ENCODE peak calls at places on chromosomes 1 and 21, in nine cellular contexts. One of them, this sample, is unnamed.

GRCh38 chr1:209416660-209417059 is 166.9 kb upstream of the CAMK1G start:
- DNase-seq in ELR: no peak
- DNase-seq in T-helper 2 cell: no peak
- DNase-seq in WTC11: no peak
- DNase-seq in activated CD8-positive, alpha-beta memory T cell treated with anti-CD3 and anti-CD28 coated beads, Interleukin-2, amount 10 ng/mL, durations not matched to agents 7 days and 5 days: no peak
- DNase-seq in colonic mucosa: no peak
- DNase-seq in stimulated activated CD8-positive, alpha-beta memory T cell treated with anti-CD3 and anti-CD28 coated beads, Interleukin-4, amount 100 ng/mL, for 24 hours: no peak
- DNase-seq in Right ventricle myocardium superior: no peak
- DNase-seq in cardiac fibroblast: no peak
- DNase-seq in this sample: no peak

GRCh38 chr21:31731112-31731801 is 661 bp downstream of the SCAF4 start:
- DNase-seq in stimulated activated CD8-positive, alpha-beta memory T cell treated with anti-CD3 and anti-CD28 coated beads, Interleukin-4, amount 100 ng/mL, for 24 hours: peak
- DNase-seq in ELR: peak
- DNase-seq in Right ventricle myocardium superior: peak
- DNase-seq in T-helper 2 cell: peak
- DNase-seq in cardiac fibroblast: no peak
- DNase-seq in colonic mucosa: peak
- DNase-seq in WTC11: peak
- DNase-seq in activated CD8-positive, alpha-beta memory T cell treated with anti-CD3 and anti-CD28 coated beads, Interleukin-2, amount 10 ng/mL, durations not matched to agents 7 days and 5 days: peak
- DNase-seq in this sample: no peak

GRCh38 chr1:115710859-115711624 is 57.5 kb downstream of the CASQ2 start:
- DNase-seq in Right ventricle myocardium superior: no peak
- DNase-seq in activated CD8-positive, alpha-beta memory T cell treated with anti-CD3 and anti-CD28 coated beads, Interleukin-2, amount 10 ng/mL, durations not matched to agents 7 days and 5 days: no peak
- DNase-seq in ELR: no peak
- DNase-seq in T-helper 2 cell: no peak
- DNase-seq in stimulated activated CD8-positive, alpha-beta memory T cell treated with anti-CD3 and anti-CD28 coated beads, Interleukin-4, amount 100 ng/mL, for 24 hours: no peak
- DNase-seq in WTC11: no peak
- DNase-seq in cardiac fibroblast: no peak
- DNase-seq in colonic mucosa: no peak
- DNase-seq in this sample: no peak

GRCh38 chr1:5757177-5757820 is 234.9 kb downstream of the NPHP4 start:
- DNase-seq in stimulated activated CD8-positive, alpha-beta memory T cell treated with anti-CD3 and anti-CD28 coated beads, Interleukin-4, amount 100 ng/mL, for 24 hours: no peak
- DNase-seq in WTC11: no peak
- DNase-seq in cardiac fibroblast: no peak
- DNase-seq in Right ventricle myocardium superior: peak
- DNase-seq in ELR: no peak
- DNase-seq in T-helper 2 cell: no peak
- DNase-seq in activated CD8-positive, alpha-beta memory T cell treated with anti-CD3 and anti-CD28 coated beads, Interleukin-2, amount 10 ng/mL, durations not matched to agents 7 days and 5 days: no peak
- DNase-seq in colonic mucosa: no peak
- DNase-seq in this sample: no peak

GRCh38 chr1:168623003-168623828 is 46.8 kb downstream of the XCL1 start:
- DNase-seq in activated CD8-positive, alpha-beta memory T cell treated with anti-CD3 and anti-CD28 coated beads, Interleukin-2, amount 10 ng/mL, durations not matched to agents 7 days and 5 days: no peak
- DNase-seq in T-helper 2 cell: no peak
- DNase-seq in ELR: peak
- DNase-seq in stimulated activated CD8-positive, alpha-beta memory T cell treated with anti-CD3 and anti-CD28 coated beads, Interleukin-4, amount 100 ng/mL, for 24 hours: no peak
- DNase-seq in WTC11: no peak
- DNase-seq in cardiac fibroblast: peak
- DNase-seq in colonic mucosa: no peak
- DNase-seq in Right ventricle myocardium superior: no peak
- DNase-seq in this sample: peak

GRCh38 chr21:34077888-34078287 is 4.5 kb downstream of the MRPS6 start:
- DNase-seq in T-helper 2 cell: no peak
- DNase-seq in cardiac fibroblast: no peak
- DNase-seq in ELR: no peak
- DNase-seq in Right ventricle myocardium superior: no peak
- DNase-seq in activated CD8-positive, alpha-beta memory T cell treated with anti-CD3 and anti-CD28 coated beads, Interleukin-2, amount 10 ng/mL, durations not matched to agents 7 days and 5 days: no peak
- DNase-seq in stimulated activated CD8-positive, alpha-beta memory T cell treated with anti-CD3 and anti-CD28 coated beads, Interleukin-4, amount 100 ng/mL, for 24 hours: no peak
- DNase-seq in colonic mucosa: no peak
- DNase-seq in WTC11: no peak
- DNase-seq in this sample: no peak

GRCh38 chr1:220370041-220370700 is 97.9 kb upstream of the RAB3GAP2 start:
- DNase-seq in colonic mucosa: no peak
- DNase-seq in T-helper 2 cell: no peak
- DNase-seq in activated CD8-positive, alpha-beta memory T cell treated with anti-CD3 and anti-CD28 coated beads, Interleukin-2, amount 10 ng/mL, durations not matched to agents 7 days and 5 days: no peak
- DNase-seq in ELR: peak
- DNase-seq in WTC11: no peak
- DNase-seq in cardiac fibroblast: peak
- DNase-seq in stimulated activated CD8-positive, alpha-beta memory T cell treated with anti-CD3 and anti-CD28 coated beads, Interleukin-4, amount 100 ng/mL, for 24 hours: no peak
- DNase-seq in Right ventricle myocardium superior: no peak
- DNase-seq in this sample: peak

GRCh38 chr1:116258668-116259419 is 114.2 kb upstream of the ATP1A1 start:
- DNase-seq in T-helper 2 cell: no peak
- DNase-seq in cardiac fibroblast: no peak
- DNase-seq in colonic mucosa: peak
- DNase-seq in WTC11: no peak
- DNase-seq in Right ventricle myocardium superior: no peak
- DNase-seq in activated CD8-positive, alpha-beta memory T cell treated with anti-CD3 and anti-CD28 coated beads, Interleukin-2, amount 10 ng/mL, durations not matched to agents 7 days and 5 days: no peak
- DNase-seq in ELR: no peak
- DNase-seq in stimulated activated CD8-positive, alpha-beta memory T cell treated with anti-CD3 and anti-CD28 coated beads, Interleukin-4, amount 100 ng/mL, for 24 hours: no peak
- DNase-seq in this sample: no peak

GRCh38 chr1:205648212-205648910 is 16.6 kb upstream of the ELK4 start:
- DNase-seq in colonic mucosa: no peak
- DNase-seq in T-helper 2 cell: no peak
- DNase-seq in stimulated activated CD8-positive, alpha-beta memory T cell treated with anti-CD3 and anti-CD28 coated beads, Interleukin-4, amount 100 ng/mL, for 24 hours: no peak
- DNase-seq in Right ventricle myocardium superior: no peak
- DNase-seq in WTC11: no peak
- DNase-seq in ELR: no peak
- DNase-seq in activated CD8-positive, alpha-beta memory T cell treated with anti-CD3 and anti-CD28 coated beads, Interleukin-2, amount 10 ng/mL, durations not matched to agents 7 days and 5 days: no peak
- DNase-seq in cardiac fibroblast: no peak
- DNase-seq in this sample: no peak

GRCh38 chr1:98044071-98044697 is 123.3 kb upstream of the DPYD start:
- DNase-seq in ELR: no peak
- DNase-seq in stimulated activated CD8-positive, alpha-beta memory T cell treated with anti-CD3 and anti-CD28 coated beads, Interleukin-4, amount 100 ng/mL, for 24 hours: no peak
- DNase-seq in activated CD8-positive, alpha-beta memory T cell treated with anti-CD3 and anti-CD28 coated beads, Interleukin-2, amount 10 ng/mL, durations not matched to agents 7 days and 5 days: no peak
- DNase-seq in T-helper 2 cell: no peak
- DNase-seq in Right ventricle myocardium superior: no peak
- DNase-seq in WTC11: no peak
- DNase-seq in colonic mucosa: no peak
- DNase-seq in cardiac fibroblast: no peak
- DNase-seq in this sample: no peak

GRCh38 chr1:173048629-173049326 is 2.0 kb downstream of the TNFSF18 start:
- DNase-seq in ELR: peak
- DNase-seq in activated CD8-positive, alpha-beta memory T cell treated with anti-CD3 and anti-CD28 coated beads, Interleukin-2, amount 10 ng/mL, durations not matched to agents 7 days and 5 days: no peak
- DNase-seq in WTC11: no peak
- DNase-seq in Right ventricle myocardium superior: no peak
- DNase-seq in colonic mucosa: no peak
- DNase-seq in stimulated activated CD8-positive, alpha-beta memory T cell treated with anti-CD3 and anti-CD28 coated beads, Interleukin-4, amount 100 ng/mL, for 24 hours: no peak
- DNase-seq in cardiac fibroblast: no peak
- DNase-seq in T-helper 2 cell: no peak
- DNase-seq in this sample: peak

GRCh38 chr1:205690122-205690756 is 9.9 kb upstream of the SLC45A3 start:
- DNase-seq in cardiac fibroblast: peak
- DNase-seq in colonic mucosa: no peak
- DNase-seq in T-helper 2 cell: no peak
- DNase-seq in WTC11: no peak
- DNase-seq in stimulated activated CD8-positive, alpha-beta memory T cell treated with anti-CD3 and anti-CD28 coated beads, Interleukin-4, amount 100 ng/mL, for 24 hours: no peak
- DNase-seq in Right ventricle myocardium superior: no peak
- DNase-seq in activated CD8-positive, alpha-beta memory T cell treated with anti-CD3 and anti-CD28 coated beads, Interleukin-2, amount 10 ng/mL, durations not matched to agents 7 days and 5 days: no peak
- DNase-seq in ELR: no peak
- DNase-seq in this sample: no peak

GRCh38 chr1:216075339-216075738 is 347.9 kb downstream of the USH2A start:
- DNase-seq in Right ventricle myocardium superior: no peak
- DNase-seq in activated CD8-positive, alpha-beta memory T cell treated with anti-CD3 and anti-CD28 coated beads, Interleukin-2, amount 10 ng/mL, durations not matched to agents 7 days and 5 days: no peak
- DNase-seq in WTC11: no peak
- DNase-seq in stimulated activated CD8-positive, alpha-beta memory T cell treated with anti-CD3 and anti-CD28 coated beads, Interleukin-4, amount 100 ng/mL, for 24 hours: no peak
- DNase-seq in T-helper 2 cell: no peak
- DNase-seq in colonic mucosa: no peak
- DNase-seq in ELR: peak
- DNase-seq in cardiac fibroblast: peak
- DNase-seq in this sample: peak

GRCh38 chr1:91879739-91880138 is 6.2 kb downstream of the TGFBR3 start:
- DNase-seq in T-helper 2 cell: no peak
- DNase-seq in ELR: no peak
- DNase-seq in Right ventricle myocardium superior: no peak
- DNase-seq in activated CD8-positive, alpha-beta memory T cell treated with anti-CD3 and anti-CD28 coated beads, Interleukin-2, amount 10 ng/mL, durations not matched to agents 7 days and 5 days: no peak
- DNase-seq in WTC11: no peak
- DNase-seq in colonic mucosa: no peak
- DNase-seq in cardiac fibroblast: no peak
- DNase-seq in stimulated activated CD8-positive, alpha-beta memory T cell treated with anti-CD3 and anti-CD28 coated beads, Interleukin-4, amount 100 ng/mL, for 24 hours: no peak
- DNase-seq in this sample: no peak

GRCh38 chr1:45394342-45394741 is 54.1 kb upstream of the MUTYH start:
- DNase-seq in T-helper 2 cell: no peak
- DNase-seq in activated CD8-positive, alpha-beta memory T cell treated with anti-CD3 and anti-CD28 coated beads, Interleukin-2, amount 10 ng/mL, durations not matched to agents 7 days and 5 days: no peak
- DNase-seq in colonic mucosa: no peak
- DNase-seq in WTC11: no peak
- DNase-seq in Right ventricle myocardium superior: no peak
- DNase-seq in ELR: no peak
- DNase-seq in stimulated activated CD8-positive, alpha-beta memory T cell treated with anti-CD3 and anti-CD28 coated beads, Interleukin-4, amount 100 ng/mL, for 24 hours: no peak
- DNase-seq in cardiac fibroblast: peak
- DNase-seq in this sample: no peak

GRCh38 chr1:100438375-100438774 is 86.1 kb downstream of the CDC14A start:
- DNase-seq in Right ventricle myocardium superior: no peak
- DNase-seq in colonic mucosa: no peak
- DNase-seq in stimulated activated CD8-positive, alpha-beta memory T cell treated with anti-CD3 and anti-CD28 coated beads, Interleukin-4, amount 100 ng/mL, for 24 hours: no peak
- DNase-seq in cardiac fibroblast: no peak
- DNase-seq in T-helper 2 cell: no peak
- DNase-seq in activated CD8-positive, alpha-beta memory T cell treated with anti-CD3 and anti-CD28 coated beads, Interleukin-2, amount 10 ng/mL, durations not matched to agents 7 days and 5 days: no peak
- DNase-seq in ELR: no peak
- DNase-seq in WTC11: no peak
- DNase-seq in this sample: no peak

GRCh38 chr21:46636550-46637289 is 1.2 kb downstream of the PRMT2 start:
- DNase-seq in stimulated activated CD8-positive, alpha-beta memory T cell treated with anti-CD3 and anti-CD28 coated beads, Interleukin-4, amount 100 ng/mL, for 24 hours: no peak
- DNase-seq in Right ventricle myocardium superior: no peak
- DNase-seq in cardiac fibroblast: no peak
- DNase-seq in activated CD8-positive, alpha-beta memory T cell treated with anti-CD3 and anti-CD28 coated beads, Interleukin-2, amount 10 ng/mL, durations not matched to agents 7 days and 5 days: no peak
- DNase-seq in ELR: no peak
- DNase-seq in colonic mucosa: no peak
- DNase-seq in WTC11: no peak
- DNase-seq in T-helper 2 cell: no peak
- DNase-seq in this sample: no peak

GRCh38 chr1:89927037-89927436 is 67.9 kb upstream of the ZNF326 start:
- DNase-seq in ELR: no peak
- DNase-seq in Right ventricle myocardium superior: no peak
- DNase-seq in stimulated activated CD8-positive, alpha-beta memory T cell treated with anti-CD3 and anti-CD28 coated beads, Interleukin-4, amount 100 ng/mL, for 24 hours: no peak
- DNase-seq in WTC11: no peak
- DNase-seq in cardiac fibroblast: no peak
- DNase-seq in colonic mucosa: no peak
- DNase-seq in activated CD8-positive, alpha-beta memory T cell treated with anti-CD3 and anti-CD28 coated beads, Interleukin-2, amount 10 ng/mL, durations not matched to agents 7 days and 5 days: no peak
- DNase-seq in T-helper 2 cell: no peak
- DNase-seq in this sample: no peak

GRCh38 chr1:19533626-19534025 is 48.3 kb upstream of the CAPZB start:
- DNase-seq in WTC11: no peak
- DNase-seq in stimulated activated CD8-positive, alpha-beta memory T cell treated with anti-CD3 and anti-CD28 coated beads, Interleukin-4, amount 100 ng/mL, for 24 hours: no peak
- DNase-seq in Right ventricle myocardium superior: peak
- DNase-seq in cardiac fibroblast: no peak
- DNase-seq in T-helper 2 cell: no peak
- DNase-seq in ELR: no peak
- DNase-seq in activated CD8-positive, alpha-beta memory T cell treated with anti-CD3 and anti-CD28 coated beads, Interleukin-2, amount 10 ng/mL, durations not matched to agents 7 days and 5 days: no peak
- DNase-seq in colonic mucosa: no peak
- DNase-seq in this sample: no peak

GRCh38 chr1:2977886-2978611 is 43.2 kb upstream of the ACTRT2 start:
- DNase-seq in cardiac fibroblast: no peak
- DNase-seq in stimulated activated CD8-positive, alpha-beta memory T cell treated with anti-CD3 and anti-CD28 coated beads, Interleukin-4, amount 100 ng/mL, for 24 hours: no peak
- DNase-seq in ELR: no peak
- DNase-seq in T-helper 2 cell: no peak
- DNase-seq in colonic mucosa: no peak
- DNase-seq in Right ventricle myocardium superior: no peak
- DNase-seq in WTC11: no peak
- DNase-seq in activated CD8-positive, alpha-beta memory T cell treated with anti-CD3 and anti-CD28 coated beads, Interleukin-2, amount 10 ng/mL, durations not matched to agents 7 days and 5 days: no peak
- DNase-seq in this sample: no peak

GRCh38 chr1:25917996-25918395 is 11.8 kb upstream of the STMN1 start:
- DNase-seq in WTC11: no peak
- DNase-seq in stimulated activated CD8-positive, alpha-beta memory T cell treated with anti-CD3 and anti-CD28 coated beads, Interleukin-4, amount 100 ng/mL, for 24 hours: peak
- DNase-seq in ELR: no peak
- DNase-seq in activated CD8-positive, alpha-beta memory T cell treated with anti-CD3 and anti-CD28 coated beads, Interleukin-2, amount 10 ng/mL, durations not matched to agents 7 days and 5 days: peak
- DNase-seq in Right ventricle myocardium superior: no peak
- DNase-seq in T-helper 2 cell: no peak
- DNase-seq in cardiac fibroblast: peak
- DNase-seq in colonic mucosa: no peak
- DNase-seq in this sample: no peak

GRCh38 chr1:2845874-2846273 is 44.4 kb upstream of the TTC34 start:
- DNase-seq in WTC11: no peak
- DNase-seq in colonic mucosa: no peak
- DNase-seq in activated CD8-positive, alpha-beta memory T cell treated with anti-CD3 and anti-CD28 coated beads, Interleukin-2, amount 10 ng/mL, durations not matched to agents 7 days and 5 days: no peak
- DNase-seq in cardiac fibroblast: no peak
- DNase-seq in ELR: no peak
- DNase-seq in T-helper 2 cell: no peak
- DNase-seq in Right ventricle myocardium superior: peak
- DNase-seq in stimulated activated CD8-positive, alpha-beta memory T cell treated with anti-CD3 and anti-CD28 coated beads, Interleukin-4, amount 100 ng/mL, for 24 hours: no peak
- DNase-seq in this sample: no peak

GRCh38 chr1:71330991-71331390 is 250.2 kb upstream of the ZRANB2 start:
- DNase-seq in colonic mucosa: no peak
- DNase-seq in activated CD8-positive, alpha-beta memory T cell treated with anti-CD3 and anti-CD28 coated beads, Interleukin-2, amount 10 ng/mL, durations not matched to agents 7 days and 5 days: no peak
- DNase-seq in T-helper 2 cell: no peak
- DNase-seq in WTC11: no peak
- DNase-seq in stimulated activated CD8-positive, alpha-beta memory T cell treated with anti-CD3 and anti-CD28 coated beads, Interleukin-4, amount 100 ng/mL, for 24 hours: no peak
- DNase-seq in Right ventricle myocardium superior: no peak
- DNase-seq in ELR: no peak
- DNase-seq in cardiac fibroblast: no peak
- DNase-seq in this sample: no peak

GRCh38 chr1:207025144-207025880 is 7.2 kb downstream of the C1orf116 start:
- DNase-seq in WTC11: peak
- DNase-seq in activated CD8-positive, alpha-beta memory T cell treated with anti-CD3 and anti-CD28 coated beads, Interleukin-2, amount 10 ng/mL, durations not matched to agents 7 days and 5 days: no peak
- DNase-seq in Right ventricle myocardium superior: no peak
- DNase-seq in cardiac fibroblast: peak
- DNase-seq in colonic mucosa: no peak
- DNase-seq in stimulated activated CD8-positive, alpha-beta memory T cell treated with anti-CD3 and anti-CD28 coated beads, Interleukin-4, amount 100 ng/mL, for 24 hours: no peak
- DNase-seq in ELR: peak
- DNase-seq in T-helper 2 cell: no peak
- DNase-seq in this sample: no peak

GRCh38 chr1:201229771-201230635 is 39.4 kb downstream of the IGFN1 start:
- DNase-seq in colonic mucosa: no peak
- DNase-seq in stimulated activated CD8-positive, alpha-beta memory T cell treated with anti-CD3 and anti-CD28 coated beads, Interleukin-4, amount 100 ng/mL, for 24 hours: no peak
- DNase-seq in activated CD8-positive, alpha-beta memory T cell treated with anti-CD3 and anti-CD28 coated beads, Interleukin-2, amount 10 ng/mL, durations not matched to agents 7 days and 5 days: no peak
- DNase-seq in cardiac fibroblast: peak
- DNase-seq in WTC11: no peak
- DNase-seq in ELR: peak
- DNase-seq in T-helper 2 cell: no peak
- DNase-seq in Right ventricle myocardium superior: no peak
- DNase-seq in this sample: no peak

GRCh38 chr1:210332719-210333398 is 4.2 kb downstream of the HHAT start:
- DNase-seq in ELR: no peak
- DNase-seq in Right ventricle myocardium superior: no peak
- DNase-seq in stimulated activated CD8-positive, alpha-beta memory T cell treated with anti-CD3 and anti-CD28 coated beads, Interleukin-4, amount 100 ng/mL, for 24 hours: peak
- DNase-seq in cardiac fibroblast: no peak
- DNase-seq in WTC11: no peak
- DNase-seq in T-helper 2 cell: no peak
- DNase-seq in activated CD8-positive, alpha-beta memory T cell treated with anti-CD3 and anti-CD28 coated beads, Interleukin-2, amount 10 ng/mL, durations not matched to agents 7 days and 5 days: peak
- DNase-seq in colonic mucosa: no peak
- DNase-seq in this sample: no peak

GRCh38 chr1:200075938-200076546 is 48.5 kb downstream of the NR5A2 start:
- DNase-seq in activated CD8-positive, alpha-beta memory T cell treated with anti-CD3 and anti-CD28 coated beads, Interleukin-2, amount 10 ng/mL, durations not matched to agents 7 days and 5 days: no peak
- DNase-seq in cardiac fibroblast: peak
- DNase-seq in ELR: peak
- DNase-seq in T-helper 2 cell: no peak
- DNase-seq in WTC11: no peak
- DNase-seq in stimulated activated CD8-positive, alpha-beta memory T cell treated with anti-CD3 and anti-CD28 coated beads, Interleukin-4, amount 100 ng/mL, for 24 hours: no peak
- DNase-seq in Right ventricle myocardium superior: no peak
- DNase-seq in colonic mucosa: peak
- DNase-seq in this sample: peak

GRCh38 chr1:212366901-212367300 is 47.8 kb downstream of the PACC1 start:
- DNase-seq in stimulated activated CD8-positive, alpha-beta memory T cell treated with anti-CD3 and anti-CD28 coated beads, Interleukin-4, amount 100 ng/mL, for 24 hours: no peak
- DNase-seq in WTC11: no peak
- DNase-seq in colonic mucosa: no peak
- DNase-seq in activated CD8-positive, alpha-beta memory T cell treated with anti-CD3 and anti-CD28 coated beads, Interleukin-2, amount 10 ng/mL, durations not matched to agents 7 days and 5 days: no peak
- DNase-seq in Right ventricle myocardium superior: no peak
- DNase-seq in cardiac fibroblast: peak
- DNase-seq in ELR: peak
- DNase-seq in T-helper 2 cell: no peak
- DNase-seq in this sample: peak

GRCh38 chr1:223348439-223348838 is 15.5 kb downstream of the SUSD4 start:
- DNase-seq in cardiac fibroblast: no peak
- DNase-seq in colonic mucosa: no peak
- DNase-seq in activated CD8-positive, alpha-beta memory T cell treated with anti-CD3 and anti-CD28 coated beads, Interleukin-2, amount 10 ng/mL, durations not matched to agents 7 days and 5 days: no peak
- DNase-seq in Right ventricle myocardium superior: no peak
- DNase-seq in T-helper 2 cell: no peak
- DNase-seq in stimulated activated CD8-positive, alpha-beta memory T cell treated with anti-CD3 and anti-CD28 coated beads, Interleukin-4, amount 100 ng/mL, for 24 hours: no peak
- DNase-seq in WTC11: no peak
- DNase-seq in ELR: no peak
- DNase-seq in this sample: no peak